ENCODE peak calls at places on chromosomes 11 and 22, in ten cellular contexts. One of them, this sample, is unnamed.

GRCh38 chr11:130498181-130498580 is 49.7 kb downstream of the ADAMTS15 start:
- DNase-seq in GM12865: no peak
- DNase-seq in natural killer cell treated with Interleukin-12 subunit alpha and Interleukin-12 subunit beta and Interleukin-15 and Interleukin-18, amount 100 ng/mL, for 72 hours: no peak
- DNase-seq in SW480: no peak
- DNase-seq in HT-29: no peak
- DNase-seq in left cardiac atrium: no peak
- DNase-seq in ureter: no peak
- DNase-seq in nucleus accumbens: no peak
- DNase-seq in stimulated activated CD4-positive, alpha-beta T cell treated with anti-CD3 and anti-CD28 coated beads, Interleukin-4, amount 100 ng/mL, for 48 hours: no peak
- DNase-seq in mesothelial cell of epicardium: no peak
- DNase-seq in this sample: no peak

GRCh38 chr11:128658499-128658898 is 35.4 kb upstream of the FLI1 start:
- DNase-seq in nucleus accumbens: no peak
- DNase-seq in HT-29: no peak
- DNase-seq in SW480: no peak
- DNase-seq in left cardiac atrium: no peak
- DNase-seq in stimulated activated CD4-positive, alpha-beta T cell treated with anti-CD3 and anti-CD28 coated beads, Interleukin-4, amount 100 ng/mL, for 48 hours: no peak
- DNase-seq in mesothelial cell of epicardium: no peak
- DNase-seq in GM12865: no peak
- DNase-seq in natural killer cell treated with Interleukin-12 subunit alpha and Interleukin-12 subunit beta and Interleukin-15 and Interleukin-18, amount 100 ng/mL, for 72 hours: no peak
- DNase-seq in ureter: no peak
- DNase-seq in this sample: no peak

GRCh38 chr11:73323464-73323863 is 15.4 kb downstream of the ARHGEF17 start:
- DNase-seq in GM12865: no peak
- DNase-seq in stimulated activated CD4-positive, alpha-beta T cell treated with anti-CD3 and anti-CD28 coated beads, Interleukin-4, amount 100 ng/mL, for 48 hours: no peak
- DNase-seq in mesothelial cell of epicardium: peak; percentile 47
- DNase-seq in nucleus accumbens: no peak
- DNase-seq in SW480: no peak
- DNase-seq in HT-29: peak; percentile 64
- DNase-seq in left cardiac atrium: peak; percentile 87
- DNase-seq in ureter: peak; percentile 83
- DNase-seq in natural killer cell treated with Interleukin-12 subunit alpha and Interleukin-12 subunit beta and Interleukin-15 and Interleukin-18, amount 100 ng/mL, for 72 hours: no peak
- DNase-seq in this sample: peak; percentile 56

GRCh38 chr11:108496643-108497256 is 1.4 kb downstream of the POGLUT3 start:
- DNase-seq in GM12865: no peak
- DNase-seq in natural killer cell treated with Interleukin-12 subunit alpha and Interleukin-12 subunit beta and Interleukin-15 and Interleukin-18, amount 100 ng/mL, for 72 hours: no peak
- DNase-seq in left cardiac atrium: no peak
- DNase-seq in nucleus accumbens: no peak
- DNase-seq in stimulated activated CD4-positive, alpha-beta T cell treated with anti-CD3 and anti-CD28 coated beads, Interleukin-4, amount 100 ng/mL, for 48 hours: no peak
- DNase-seq in mesothelial cell of epicardium: no peak
- DNase-seq in HT-29: no peak
- DNase-seq in ureter: no peak
- DNase-seq in SW480: no peak
- DNase-seq in this sample: no peak

GRCh38 chr22:46649176-46650077 is 29.2 kb downstream of the GRAMD4 start:
- DNase-seq in HT-29: no peak
- DNase-seq in GM12865: no peak
- DNase-seq in ureter: no peak
- DNase-seq in natural killer cell treated with Interleukin-12 subunit alpha and Interleukin-12 subunit beta and Interleukin-15 and Interleukin-18, amount 100 ng/mL, for 72 hours: no peak
- DNase-seq in left cardiac atrium: peak; percentile 71
- DNase-seq in SW480: no peak
- DNase-seq in nucleus accumbens: no peak
- DNase-seq in mesothelial cell of epicardium: no peak
- DNase-seq in stimulated activated CD4-positive, alpha-beta T cell treated with anti-CD3 and anti-CD28 coated beads, Interleukin-4, amount 100 ng/mL, for 48 hours: no peak
- DNase-seq in this sample: peak; percentile 58

GRCh38 chr11:131858495-131858894 is 488.1 kb downstream of the NTM start:
- DNase-seq in mesothelial cell of epicardium: no peak
- DNase-seq in nucleus accumbens: no peak
- DNase-seq in ureter: no peak
- DNase-seq in GM12865: no peak
- DNase-seq in HT-29: no peak
- DNase-seq in left cardiac atrium: no peak
- DNase-seq in stimulated activated CD4-positive, alpha-beta T cell treated with anti-CD3 and anti-CD28 coated beads, Interleukin-4, amount 100 ng/mL, for 48 hours: no peak
- DNase-seq in SW480: no peak
- DNase-seq in natural killer cell treated with Interleukin-12 subunit alpha and Interleukin-12 subunit beta and Interleukin-15 and Interleukin-18, amount 100 ng/mL, for 72 hours: no peak
- DNase-seq in this sample: no peak

GRCh38 chr11:22458141-22458540 is 120.0 kb downstream of the SLC17A6 start:
- DNase-seq in GM12865: no peak
- DNase-seq in left cardiac atrium: no peak
- DNase-seq in mesothelial cell of epicardium: no peak
- DNase-seq in stimulated activated CD4-positive, alpha-beta T cell treated with anti-CD3 and anti-CD28 coated beads, Interleukin-4, amount 100 ng/mL, for 48 hours: no peak
- DNase-seq in ureter: no peak
- DNase-seq in HT-29: no peak
- DNase-seq in nucleus accumbens: no peak
- DNase-seq in natural killer cell treated with Interleukin-12 subunit alpha and Interleukin-12 subunit beta and Interleukin-15 and Interleukin-18, amount 100 ng/mL, for 72 hours: no peak
- DNase-seq in SW480: no peak
- DNase-seq in this sample: no peak

GRCh38 chr11:95767498-95767897 is 22.1 kb downstream of the FAM76B start:
- DNase-seq in GM12865: no peak
- DNase-seq in mesothelial cell of epicardium: no peak
- DNase-seq in stimulated activated CD4-positive, alpha-beta T cell treated with anti-CD3 and anti-CD28 coated beads, Interleukin-4, amount 100 ng/mL, for 48 hours: no peak
- DNase-seq in HT-29: no peak
- DNase-seq in left cardiac atrium: no peak
- DNase-seq in nucleus accumbens: no peak
- DNase-seq in natural killer cell treated with Interleukin-12 subunit alpha and Interleukin-12 subunit beta and Interleukin-15 and Interleukin-18, amount 100 ng/mL, for 72 hours: no peak
- DNase-seq in ureter: no peak
- DNase-seq in SW480: no peak
- DNase-seq in this sample: no peak

GRCh38 chr22:24550902-24551229 is 4.1 kb downstream of the GUCD1 start:
- DNase-seq in ureter: no peak
- DNase-seq in GM12865: no peak
- DNase-seq in HT-29: no peak
- DNase-seq in left cardiac atrium: no peak
- DNase-seq in mesothelial cell of epicardium: no peak
- DNase-seq in SW480: no peak
- DNase-seq in natural killer cell treated with Interleukin-12 subunit alpha and Interleukin-12 subunit beta and Interleukin-15 and Interleukin-18, amount 100 ng/mL, for 72 hours: no peak
- DNase-seq in stimulated activated CD4-positive, alpha-beta T cell treated with anti-CD3 and anti-CD28 coated beads, Interleukin-4, amount 100 ng/mL, for 48 hours: no peak
- DNase-seq in nucleus accumbens: no peak
- DNase-seq in this sample: no peak

GRCh38 chr11:83641511-83641910 is 355.3 kb upstream of the CCDC90B start:
- DNase-seq in HT-29: no peak
- DNase-seq in GM12865: no peak
- DNase-seq in nucleus accumbens: no peak
- DNase-seq in natural killer cell treated with Interleukin-12 subunit alpha and Interleukin-12 subunit beta and Interleukin-15 and Interleukin-18, amount 100 ng/mL, for 72 hours: no peak
- DNase-seq in ureter: no peak
- DNase-seq in mesothelial cell of epicardium: no peak
- DNase-seq in left cardiac atrium: peak; percentile 46
- DNase-seq in stimulated activated CD4-positive, alpha-beta T cell treated with anti-CD3 and anti-CD28 coated beads, Interleukin-4, amount 100 ng/mL, for 48 hours: no peak
- DNase-seq in SW480: no peak
- DNase-seq in this sample: no peak

GRCh38 chr11:118643142-118643994 is 36.0 kb downstream of the PHLDB1 start:
- DNase-seq in HT-29: no peak
- DNase-seq in natural killer cell treated with Interleukin-12 subunit alpha and Interleukin-12 subunit beta and Interleukin-15 and Interleukin-18, amount 100 ng/mL, for 72 hours: no peak
- DNase-seq in SW480: no peak
- DNase-seq in mesothelial cell of epicardium: no peak
- DNase-seq in nucleus accumbens: no peak
- DNase-seq in ureter: no peak
- DNase-seq in GM12865: no peak
- DNase-seq in stimulated activated CD4-positive, alpha-beta T cell treated with anti-CD3 and anti-CD28 coated beads, Interleukin-4, amount 100 ng/mL, for 48 hours: no peak
- DNase-seq in left cardiac atrium: no peak
- DNase-seq in this sample: no peak

GRCh38 chr22:27800250-27801131 is 1.1 kb downstream of the MN1 start:
- DNase-seq in mesothelial cell of epicardium: no peak
- DNase-seq in SW480: no peak
- DNase-seq in ureter: no peak
- DNase-seq in HT-29: no peak
- DNase-seq in GM12865: no peak
- DNase-seq in nucleus accumbens: no peak
- DNase-seq in stimulated activated CD4-positive, alpha-beta T cell treated with anti-CD3 and anti-CD28 coated beads, Interleukin-4, amount 100 ng/mL, for 48 hours: no peak
- DNase-seq in natural killer cell treated with Interleukin-12 subunit alpha and Interleukin-12 subunit beta and Interleukin-15 and Interleukin-18, amount 100 ng/mL, for 72 hours: no peak
- DNase-seq in left cardiac atrium: peak; percentile 57
- DNase-seq in this sample: no peak

GRCh38 chr11:33994937-33995336 is 56.6 kb upstream of the CAPRIN1 start:
- DNase-seq in natural killer cell treated with Interleukin-12 subunit alpha and Interleukin-12 subunit beta and Interleukin-15 and Interleukin-18, amount 100 ng/mL, for 72 hours: no peak
- DNase-seq in mesothelial cell of epicardium: no peak
- DNase-seq in left cardiac atrium: no peak
- DNase-seq in GM12865: no peak
- DNase-seq in nucleus accumbens: no peak
- DNase-seq in SW480: no peak
- DNase-seq in ureter: no peak
- DNase-seq in HT-29: no peak
- DNase-seq in stimulated activated CD4-positive, alpha-beta T cell treated with anti-CD3 and anti-CD28 coated beads, Interleukin-4, amount 100 ng/mL, for 48 hours: no peak
- DNase-seq in this sample: no peak

GRCh38 chr11:123221074-123221473 is 26.0 kb upstream of the CLMP start:
- DNase-seq in left cardiac atrium: no peak
- DNase-seq in GM12865: no peak
- DNase-seq in mesothelial cell of epicardium: no peak
- DNase-seq in natural killer cell treated with Interleukin-12 subunit alpha and Interleukin-12 subunit beta and Interleukin-15 and Interleukin-18, amount 100 ng/mL, for 72 hours: no peak
- DNase-seq in stimulated activated CD4-positive, alpha-beta T cell treated with anti-CD3 and anti-CD28 coated beads, Interleukin-4, amount 100 ng/mL, for 48 hours: no peak
- DNase-seq in SW480: no peak
- DNase-seq in nucleus accumbens: no peak
- DNase-seq in HT-29: no peak
- DNase-seq in ureter: no peak
- DNase-seq in this sample: no peak

GRCh38 chr11:132777067-132777975 is 755.0 kb downstream of the OPCML start:
- DNase-seq in nucleus accumbens: no peak
- DNase-seq in mesothelial cell of epicardium: no peak
- DNase-seq in stimulated activated CD4-positive, alpha-beta T cell treated with anti-CD3 and anti-CD28 coated beads, Interleukin-4, amount 100 ng/mL, for 48 hours: no peak
- DNase-seq in natural killer cell treated with Interleukin-12 subunit alpha and Interleukin-12 subunit beta and Interleukin-15 and Interleukin-18, amount 100 ng/mL, for 72 hours: no peak
- DNase-seq in GM12865: no peak
- DNase-seq in ureter: no peak
- DNase-seq in HT-29: peak; percentile 11
- DNase-seq in SW480: no peak
- DNase-seq in left cardiac atrium: no peak
- DNase-seq in this sample: no peak

GRCh38 chr11:110032257-110032656 is 60.9 kb upstream of the ZC3H12C start:
- DNase-seq in ureter: no peak
- DNase-seq in natural killer cell treated with Interleukin-12 subunit alpha and Interleukin-12 subunit beta and Interleukin-15 and Interleukin-18, amount 100 ng/mL, for 72 hours: no peak
- DNase-seq in left cardiac atrium: no peak
- DNase-seq in stimulated activated CD4-positive, alpha-beta T cell treated with anti-CD3 and anti-CD28 coated beads, Interleukin-4, amount 100 ng/mL, for 48 hours: no peak
- DNase-seq in mesothelial cell of epicardium: no peak
- DNase-seq in SW480: no peak
- DNase-seq in GM12865: no peak
- DNase-seq in nucleus accumbens: no peak
- DNase-seq in HT-29: no peak
- DNase-seq in this sample: no peak

GRCh38 chr11:68741536-68741935 is 9.8 kb downstream of the TESMIN start:
- DNase-seq in natural killer cell treated with Interleukin-12 subunit alpha and Interleukin-12 subunit beta and Interleukin-15 and Interleukin-18, amount 100 ng/mL, for 72 hours: no peak
- DNase-seq in nucleus accumbens: no peak
- DNase-seq in GM12865: no peak
- DNase-seq in SW480: peak; percentile 73
- DNase-seq in ureter: no peak
- DNase-seq in stimulated activated CD4-positive, alpha-beta T cell treated with anti-CD3 and anti-CD28 coated beads, Interleukin-4, amount 100 ng/mL, for 48 hours: no peak
- DNase-seq in left cardiac atrium: no peak
- DNase-seq in mesothelial cell of epicardium: no peak
- DNase-seq in HT-29: no peak
- DNase-seq in this sample: no peak

This sample was measured in BE2C.